ENCODE peak calls at places on chromosome 20, in ten cellular contexts. K is body of pancreas, A is H1, V is K562, Y is gastrocnemius medialis, R is ovary, E is endothelial cell of umbilical vein, Z is suprapubic skin, X is A549, J is IMR-90. U is an unnamed sample.

GRCh38 chr20:19944772-19945459 is 72.2 kb upstream of the NAA20 start:
- DNase-seq in K (no peak), A (no peak), V (no peak), Y (no peak), R (no peak), E (no peak), Z (no peak), X (no peak), J (peak; percentile 67), U (no peak)

GRCh38 chr20:20864346-20865096 is 152.1 kb upstream of the RALGAPA2 start:
- DNase-seq in K (no peak), A (no peak), V (no peak), Y (no peak), R (no peak), E (no peak), Z (no peak), X (peak; percentile 40), J (no peak), U (no peak)

GRCh38 chr20:4840831-4841230 is 119.1 kb downstream of the PRND start:
- DNase-seq in K (no peak), A (no peak), V (no peak), Y (no peak), R (no peak), E (no peak), Z (no peak), X (no peak), J (no peak), U (no peak)

GRCh38 chr20:31927758-31928157 is 24.1 kb downstream of the PDRG1 start:
- DNase-seq in K (no peak), A (no peak), V (no peak), Y (no peak), R (no peak), E (no peak), Z (no peak), X (no peak), J (no peak), U (no peak)

GRCh38 chr20:56439784-56440291 is 27.8 kb downstream of the CASS4 start:
- DNase-seq in K (peak; percentile 54), A (no peak), V (no peak), Y (no peak), R (peak; percentile 49), E (peak; percentile 23), Z (no peak), X (no peak), J (peak; percentile 100), U (peak; percentile 82)

GRCh38 chr20:44357555-44358130 is 2.1 kb downstream of the HNF4A start:
- DNase-seq in K (peak; percentile 17), A (no peak), V (no peak), Y (no peak), R (peak; percentile 74), E (no peak), Z (no peak), X (no peak), J (no peak), U (no peak)

GRCh38 chr20:25859649-25860530 is 163.2 kb upstream of the ZNF337 start:
- DNase-seq in K (peak; percentile 80), A (no peak), V (peak; percentile 38), Y (peak; percentile 58), R (peak; percentile 54), E (peak; percentile 61), Z (peak; percentile 77), X (no peak), J (no peak), U (peak; percentile 43)

GRCh38 chr20:10447028-10447427 is 11.9 kb downstream of the SLX4IP start:
- DNase-seq in K (no peak), A (no peak), V (peak; percentile 27), Y (no peak), R (no peak), E (peak; percentile 66), Z (no peak), X (peak; percentile 91), J (peak; percentile 84), U (no peak)

DNA sequence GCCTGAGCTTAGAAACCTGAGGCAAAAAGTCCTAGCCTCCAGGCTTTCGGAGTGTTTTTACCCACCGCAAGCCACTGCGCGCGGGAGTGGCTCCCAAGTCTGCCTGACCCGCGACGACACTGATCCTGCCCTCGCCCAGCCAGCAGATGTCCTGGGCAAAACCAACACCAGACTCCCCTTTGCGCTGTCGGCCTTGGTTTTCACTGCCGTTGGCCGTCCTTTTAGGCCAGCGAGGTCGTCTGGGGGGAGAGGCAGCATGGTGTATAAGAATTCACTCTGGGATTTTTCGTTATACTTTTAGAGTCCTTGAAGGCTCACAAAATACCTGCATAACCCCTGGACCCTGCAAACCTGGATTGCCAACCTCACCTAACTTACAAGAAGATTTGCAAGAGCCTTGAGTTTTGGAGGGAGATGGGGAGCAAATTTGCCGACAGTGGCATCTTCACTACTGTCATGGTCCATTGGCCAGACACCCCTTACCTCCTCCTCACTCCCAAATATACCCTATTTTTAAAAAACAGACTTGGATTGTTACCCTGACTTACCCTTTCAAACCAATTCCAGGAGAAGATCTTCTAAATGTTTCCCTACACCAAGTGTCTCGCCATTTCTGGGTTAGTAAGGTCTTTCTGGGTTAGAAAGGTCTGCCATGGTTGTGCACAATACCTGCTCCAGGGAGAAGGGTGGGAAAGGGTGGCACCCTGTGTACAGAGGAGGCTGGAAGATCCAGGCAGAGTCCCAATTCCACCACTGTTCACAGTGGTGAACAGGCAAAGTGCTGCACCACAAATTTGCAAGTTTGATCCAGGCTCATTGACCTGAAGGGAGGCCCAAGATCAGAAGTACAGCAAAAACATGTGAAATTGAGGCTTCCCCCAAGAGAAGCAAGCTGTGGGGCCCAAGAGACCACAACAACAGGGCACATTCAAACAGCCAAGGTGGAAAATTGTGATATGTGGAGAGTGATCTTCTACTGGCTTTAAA is 4.4 kb downstream of the FOXA2 start:
- DNase-seq in K (peak; percentile 67), A (peak; percentile 63), V (no peak), Y (no peak), R (no peak), E (no peak), Z (no peak), X (no peak), J (no peak), U (no peak)
- TF ChIP-seq POLR2A in K (peak; percentile 53), A (no peak), V (no peak), Y (no peak), R (no peak), E (no peak), Z (no peak), X (no peak), J (no peak), U (no peak)

GRCh38 chr20:48760403-48760889 is 67.4 kb downstream of the PREX1 start:
- DNase-seq in K (peak; percentile 44), A (no peak), V (no peak), Y (no peak), R (no peak), E (peak; percentile 84), Z (no peak), X (no peak), J (peak; percentile 24), U (no peak)

GRCh38 chr20:48761914-48762313 is 65.9 kb downstream of the PREX1 start:
- DNase-seq in K (no peak), A (no peak), V (no peak), Y (no peak), R (no peak), E (no peak), Z (no peak), X (no peak), J (no peak), U (no peak)

GRCh38 chr20:48758206-48758820 is 69.5 kb downstream of the PREX1 start:
- DNase-seq in K (peak; percentile 22), A (no peak), V (no peak), Y (no peak), R (no peak), E (no peak), Z (no peak), X (no peak), J (no peak), U (no peak)

GRCh38 chr20:48761023-48761785 is 66.6 kb downstream of the PREX1 start:
- DNase-seq in K (peak; percentile 58), A (no peak), V (no peak), Y (no peak), R (no peak), E (no peak), Z (no peak), X (no peak), J (no peak), U (no peak)

GRCh38 chr20:48759631-48760245 is 68.1 kb downstream of the PREX1 start:
- DNase-seq in K (no peak), A (no peak), V (no peak), Y (no peak), R (no peak), E (no peak), Z (no peak), X (no peak), J (no peak), U (no peak)
- H3K4me3 ChIP-seq in K (no peak overlapping the region), A (no peak overlapping the region), V (no peak overlapping the region), Y (no peak overlapping the region), R (no peak overlapping the region), E (no peak overlapping the region), Z (no peak overlapping the region), X (no peak overlapping the region), J (no peak overlapping the region), U (no peak overlapping the region)

DNA sequence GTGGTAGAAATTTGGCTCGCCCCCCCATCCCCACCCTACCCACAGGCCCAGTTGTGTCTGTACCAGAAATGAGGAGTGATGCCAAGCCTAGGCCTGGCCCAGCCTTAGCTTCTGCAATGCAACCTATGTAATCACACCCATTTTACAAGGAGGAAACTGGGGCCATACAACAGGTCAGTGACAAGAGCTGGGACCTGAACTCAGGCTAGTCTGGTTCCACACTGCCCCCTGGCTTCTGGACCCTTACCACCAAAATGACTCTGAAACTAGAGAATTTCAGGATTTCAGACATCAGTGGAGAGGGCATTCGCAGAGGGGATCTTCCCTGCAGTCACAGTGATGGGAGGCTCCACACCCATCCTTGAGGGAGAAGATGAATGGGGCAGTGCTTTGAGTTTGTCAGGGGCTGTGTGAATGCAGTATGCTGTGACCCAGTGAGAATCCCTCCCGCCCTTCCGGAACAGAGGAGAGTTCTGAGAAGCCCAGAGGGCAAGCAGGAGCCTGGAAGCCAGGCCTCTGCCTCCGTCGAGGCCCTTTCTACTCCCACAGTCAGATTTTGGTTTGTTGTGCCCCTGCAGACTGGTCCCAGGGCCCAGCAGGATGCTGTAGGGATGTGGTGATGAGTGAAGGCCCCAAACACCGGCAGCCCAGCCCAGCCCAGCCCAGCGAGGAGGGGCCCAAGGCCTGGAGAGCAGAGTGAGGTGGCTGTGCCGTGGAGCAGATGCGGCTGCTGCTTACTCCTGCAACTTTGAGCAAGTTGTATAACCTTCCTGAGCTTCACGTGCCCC is 48.1 kb upstream of the MYL9 start:
- DNase-seq in K (peak; percentile 50), A (peak; percentile 67), V (no peak), Y (no peak), R (no peak), E (peak; percentile 34), Z (peak; percentile 55), X (no peak), J (no peak), U (no peak)
- TF ChIP-seq CTCF in K (peak; percentile 24), A (peak; percentile 79), V (peak; percentile 75), Y (peak; percentile 58), R (no peak), E (peak; percentile 33), Z (no peak), X (peak; percentile 37), J (peak; percentile 29), U (no peak)

DNA sequence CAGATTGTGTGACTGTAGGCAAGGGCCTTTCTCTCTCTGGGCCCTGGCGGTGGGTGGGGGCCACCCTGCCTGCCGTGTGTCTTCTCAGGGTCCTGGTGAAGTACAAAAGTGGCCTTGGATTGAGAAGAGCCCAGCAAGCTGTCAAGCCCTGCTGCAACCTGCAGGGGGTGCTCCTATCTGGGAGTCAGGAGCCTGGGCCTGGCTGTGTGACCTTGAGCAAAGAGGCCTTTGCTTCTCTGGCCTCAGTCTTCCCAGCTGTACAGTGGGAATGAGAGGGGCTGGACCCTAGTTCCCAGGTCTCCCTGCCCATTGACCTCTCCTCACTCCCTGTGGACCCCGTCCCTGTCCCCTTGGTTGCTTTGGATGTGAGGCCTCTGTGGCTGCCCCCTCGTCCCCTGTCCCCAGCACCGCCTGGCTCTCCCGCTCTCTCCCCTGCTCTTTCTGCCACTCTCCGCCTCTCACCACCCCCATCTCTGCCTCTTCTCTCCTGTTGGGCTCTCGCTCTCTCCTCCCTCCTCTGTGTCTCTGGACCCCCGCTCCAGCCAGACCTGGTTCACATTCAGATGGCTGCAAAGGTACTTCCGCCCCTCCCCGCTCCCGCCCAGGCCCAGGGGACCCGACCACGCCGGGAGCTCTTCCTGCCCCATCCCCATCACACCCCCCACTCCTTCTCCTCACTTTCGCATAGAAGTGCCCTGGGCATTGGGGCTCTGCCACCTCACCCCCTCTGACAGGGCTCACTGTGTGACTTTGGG is 46.7 kb downstream of the SRC start:
- DNase-seq in K (no peak), A (no peak), V (peak; percentile 52), Y (no peak), R (no peak), E (no peak), Z (no peak), X (no peak), J (no peak), U (no peak)
- TF ChIP-seq POLR2A in K (no peak), A (no peak), V (no peak), Y (no peak), R (no peak), E (no peak), Z (no peak), X (no peak), J (no peak), U (no peak)

U was measured in lower leg skin.